ENCODE peak calls at places on chromosomes 1 and 21, in four cellular contexts. One of them, this sample, is unnamed.

GRCh38 chr1:212301570-212301969 is 16.4 kb downstream of the PPP2R5A start:
- DNase-seq in EL: no peak
- DNase-seq in pancreas: no peak
- DNase-seq in A172: no peak
- DNase-seq in this sample: no peak

GRCh38 chr1:166902279-166902678 is 26.2 kb upstream of the TADA1 start:
- DNase-seq in EL: peak
- DNase-seq in pancreas: no peak
- DNase-seq in A172: peak
- DNase-seq in this sample: no peak

GRCh38 chr1:165899461-165899941 is 72.1 kb downstream of the UCK2 start:
- DNase-seq in EL: peak
- DNase-seq in pancreas: no peak
- DNase-seq in A172: no peak
- DNase-seq in this sample: peak

GRCh38 chr1:183589384-183589783 is 875 bp downstream of the NCF2 start:
- DNase-seq in EL: no peak
- DNase-seq in pancreas: no peak
- DNase-seq in A172: no peak
- DNase-seq in this sample: no peak

GRCh38 chr1:3668585-3669300 is 16.4 kb downstream of the TP73 start:
- DNase-seq in EL: peak
- DNase-seq in pancreas: peak
- DNase-seq in A172: peak
- DNase-seq in this sample: peak

GRCh38 chr1:64112281-64112680 is 91.1 kb upstream of the UBE2U start:
- DNase-seq in EL: peak
- DNase-seq in pancreas: no peak
- DNase-seq in A172: peak
- DNase-seq in this sample: no peak

GRCh38 chr1:108512239-108513071 is 47.4 kb upstream of the EEIG2 start:
- DNase-seq in EL: peak
- DNase-seq in pancreas: no peak
- DNase-seq in A172: peak
- DNase-seq in this sample: no peak

GRCh38 chr1:153774780-153775431 is at the start of gene SLC27A3:
- DNase-seq in EL: peak
- DNase-seq in pancreas: peak
- DNase-seq in A172: no peak
- DNase-seq in this sample: peak

GRCh38 chr21:32917392-32918135 is 108.2 kb upstream of the OLIG2 start:
- DNase-seq in EL: no peak
- DNase-seq in pancreas: no peak
- DNase-seq in A172: no peak
- DNase-seq in this sample: no peak

GRCh38 chr21:41317458-41317857 is 857 bp downstream of the FAM3B start:
- DNase-seq in EL: no peak
- DNase-seq in pancreas: no peak
- DNase-seq in A172: no peak
- DNase-seq in this sample: peak

GRCh38 chr1:35708179-35708891 is 10.3 kb downstream of the C1orf216 start:
- DNase-seq in EL: no peak
- DNase-seq in pancreas: peak
- DNase-seq in A172: no peak
- DNase-seq in this sample: no peak

GRCh38 chr1:22317920-22318243 is 133.8 kb upstream of the ZBTB40 start:
- DNase-seq in EL: no peak
- DNase-seq in pancreas: no peak
- DNase-seq in A172: no peak
- DNase-seq in this sample: no peak

GRCh38 chr1:45512641-45513054 is 9.0 kb downstream of the PRDX1 start:
- DNase-seq in EL: peak
- DNase-seq in pancreas: peak
- DNase-seq in A172: peak
- DNase-seq in this sample: peak

GRCh38 chr1:147882535-147882934 is 20.1 kb upstream of the GJA8 start:
- DNase-seq in EL: no peak
- DNase-seq in pancreas: no peak
- DNase-seq in A172: no peak
- DNase-seq in this sample: no peak

GRCh38 chr1:95650631-95651030 is 416.6 kb downstream of the RWDD3 start:
- DNase-seq in EL: no peak
- DNase-seq in pancreas: no peak
- DNase-seq in A172: peak
- DNase-seq in this sample: no peak

GRCh38 chr1:203986887-203987461 is 85.9 kb upstream of the SOX13 start:
- DNase-seq in EL: no peak
- DNase-seq in pancreas: no peak
- DNase-seq in A172: no peak
- DNase-seq in this sample: no peak

GRCh38 chr1:111704776-111705175 is 34.4 kb downstream of the INKA2 start:
- DNase-seq in EL: no peak
- DNase-seq in pancreas: no peak
- DNase-seq in A172: no peak
- DNase-seq in this sample: no peak

GRCh38 chr21:26469789-26470188 is 103.3 kb downstream of the CYYR1 start:
- DNase-seq in EL: peak
- DNase-seq in pancreas: no peak
- DNase-seq in A172: peak
- DNase-seq in this sample: no peak

GRCh38 chr1:230768903-230769570 is 21.8 kb downstream of the CAPN9 start:
- DNase-seq in EL: peak
- DNase-seq in pancreas: no peak
- DNase-seq in A172: no peak
- DNase-seq in this sample: peak

GRCh38 chr21:29313662-29314408 is 15.1 kb downstream of the BACH1 start:
- DNase-seq in EL: no peak
- DNase-seq in pancreas: no peak
- DNase-seq in A172: no peak
- DNase-seq in this sample: no peak

GRCh38 chr1:33500547-33500946 is 28.1 kb downstream of the ZSCAN20 start:
- DNase-seq in EL: no peak
- DNase-seq in pancreas: no peak
- DNase-seq in A172: no peak
- DNase-seq in this sample: no peak

GRCh38 chr1:1115136-1115829 is 606 bp downstream of the C1orf159 start:
- DNase-seq in EL: no peak
- DNase-seq in pancreas: peak
- DNase-seq in A172: no peak
- DNase-seq in this sample: no peak

This sample was measured in stomach.